ENCODE peak calls at places on chromosome X, in seven cellular contexts. Q, K, P, C, T, Z and W are unnamed samples.

GRCh38 chrX:134797390-134797700 is 139.1 kb upstream of the PLAC1 start:
- DNase-seq in Q (no peak), K (no peak), P (no peak), C (no peak), T (no peak), Z (no peak), W (no peak)

GRCh38 chrX:77597511-77597910 is 150.3 kb downstream of the FGF16 start:
- DNase-seq in Q (no peak), K (no peak), P (no peak), C (no peak), T (no peak), Z (no peak), W (no peak)

GRCh38 chrX:153794897-153795816 is 689 bp downstream of the SSR4 start:
- DNase-seq in Q (no peak), K (no peak), P (no peak), C (no peak), T (no peak), Z (no peak), W (no peak)

GRCh38 chrX:102651968-102652744 is 873 bp downstream of the GPRASP1 start:
- DNase-seq in Q (peak), K (peak), P (peak), C (peak), T (peak), Z (peak), W (peak)

GRCh38 chrX:115226929-115227328 is 7.0 kb downstream of the LRCH2 start:
- DNase-seq in Q (no peak), K (no peak), P (no peak), C (no peak), T (peak), Z (no peak), W (no peak)

GRCh38 chrX:153780678-153781427 is at the start of gene SRPK3:
- DNase-seq in Q (no peak), K (peak), P (peak), C (peak), T (no peak), Z (peak), W (no peak)

GRCh38 chrX:17520206-17520605 is 145.2 kb downstream of the NHS start:
- DNase-seq in Q (no peak), K (no peak), P (no peak), C (no peak), T (no peak), Z (no peak), W (no peak)

GRCh38 chrX:113959912-113960626 is 623.8 kb upstream of the HTR2C start:
- DNase-seq in Q (no peak), K (no peak), P (no peak), C (no peak), T (no peak), Z (no peak), W (no peak)

GRCh38 chrX:114924846-114925245 is 92.6 kb downstream of the IL13RA2 start:
- DNase-seq in Q (no peak), K (no peak), P (no peak), C (no peak), T (no peak), Z (no peak), W (no peak)

GRCh38 chrX:46311581-46312120 is 233.6 kb downstream of the ZNF674 start:
- DNase-seq in Q (no peak), K (no peak), P (no peak), C (no peak), T (no peak), Z (no peak), W (no peak)

GRCh38 chrX:45801554-45801953 is 600.9 kb upstream of the DIPK2B start:
- DNase-seq in Q (no peak), K (no peak), P (no peak), C (no peak), T (no peak), Z (no peak), W (no peak)

GRCh38 chrX:45667666-45668065 is 467.0 kb upstream of the DIPK2B start:
- DNase-seq in Q (no peak), K (no peak), P (no peak), C (no peak), T (no peak), Z (no peak), W (no peak)

GRCh38 chrX:2224141-2224540 is 276.6 kb downstream of the DHRSX start:
- DNase-seq in Q (no peak), K (no peak), P (no peak), C (peak), T (no peak), Z (no peak), W (no peak)

GRCh38 chrX:24341795-24342194 is 18.6 kb upstream of the SUPT20HL1 start:
- DNase-seq in Q (no peak), K (no peak), P (no peak), C (no peak), T (no peak), Z (no peak), W (no peak)

GRCh38 chrX:115616943-115617563 is 56.1 kb downstream of the PLS3 start:
- DNase-seq in Q (no peak), K (no peak), P (no peak), C (no peak), T (no peak), Z (no peak), W (no peak)

GRCh38 chrX:137354851-137355250 is 211.1 kb upstream of the ZIC3 start:
- DNase-seq in Q (no peak), K (no peak), P (no peak), C (no peak), T (no peak), Z (no peak), W (no peak)

GRCh38 chrX:46436744-46437143 is 108.5 kb downstream of the ZNF674 start:
- DNase-seq in Q (no peak), K (no peak), P (no peak), C (no peak), T (no peak), Z (no peak), W (no peak)

GRCh38 chrX:33725556-33726232 is 406.4 kb downstream of the FAM47A start:
- DNase-seq in Q (no peak), K (peak), P (peak), C (no peak), T (peak), Z (no peak), W (peak)

GRCh38 chrX:115892056-115892708 is 278.4 kb upstream of the AGTR2 start:
- DNase-seq in Q (no peak), K (no peak), P (no peak), C (no peak), T (no peak), Z (no peak), W (no peak)

GRCh38 chrX:152893631-152894610 is 3.9 kb upstream of the ZNF185 start:
- DNase-seq in Q (no peak), K (peak), P (peak), C (no peak), T (no peak), Z (no peak), W (no peak)

GRCh38 chrX:311156-312129 is 7.2 kb downstream of the GTPBP6 start:
- DNase-seq in Q (no peak), K (peak), P (peak), C (peak), T (peak), Z (no peak), W (no peak)

GRCh38 chrX:47068214-47068613 is 10.0 kb upstream of the RGN start:
- DNase-seq in Q (no peak), K (no peak), P (no peak), C (no peak), T (no peak), Z (no peak), W (no peak)

GRCh38 chrX:150298841-150299551 is 64.1 kb upstream of the MAMLD1 start:
- DNase-seq in Q (no peak), K (no peak), P (no peak), C (no peak), T (no peak), Z (no peak), W (no peak)

GRCh38 chrX:24146283-24146865 is 3.2 kb upstream of the ZFX start:
- DNase-seq in Q (no peak), K (no peak), P (no peak), C (no peak), T (no peak), Z (no peak), W (no peak)

GRCh38 chrX:13996650-13997049 is 33.0 kb downstream of the GEMIN8 start:
- DNase-seq in Q (no peak), K (no peak), P (no peak), C (no peak), T (no peak), Z (no peak), W (no peak)

GRCh38 chrX:129876734-129877395 is 29.1 kb upstream of the UTP14A start:
- DNase-seq in Q (no peak), K (no peak), P (no peak), C (no peak), T (peak), Z (no peak), W (no peak)

GRCh38 chrX:138946941-138947340 is 235.4 kb upstream of the FGF13 start:
- DNase-seq in Q (no peak), K (no peak), P (no peak), C (no peak), T (no peak), Z (no peak), W (no peak)

GRCh38 chrX:102659790-102660757 is 8.8 kb downstream of the GPRASP1 start:
- DNase-seq in Q (peak), K (peak), P (peak), C (peak), T (peak), Z (peak), W (peak)

GRCh38 chrX:13498220-13498619 is 71.2 kb upstream of the EGFL6 start:
- DNase-seq in Q (no peak), K (no peak), P (no peak), C (no peak), T (no peak), Z (no peak), W (no peak)

GRCh38 chrX:133602881-133603280 is 187.6 kb upstream of the GPC4 start:
- DNase-seq in Q (no peak), K (no peak), P (no peak), C (no peak), T (no peak), Z (no peak), W (no peak)

GRCh38 chrX:64394874-64395567 is at the start of gene MTMR8:
- DNase-seq in Q (peak), K (peak), P (peak), C (peak), T (peak), Z (peak), W (peak)

GRCh38 chrX:19544693-19545305 is 29.5 kb upstream of the MAP3K15 start:
- DNase-seq in Q (no peak), K (no peak), P (no peak), C (no peak), T (peak), Z (peak), W (peak)

GRCh38 chrX:15714529-15714928 is 23.5 kb upstream of the CA5B start:
- DNase-seq in Q (no peak), K (no peak), P (no peak), C (no peak), T (peak), Z (peak), W (peak)

GRCh38 chrX:147923605-147924004 is 11.9 kb downstream of the FMR1 start:
- DNase-seq in Q (no peak), K (no peak), P (no peak), C (no peak), T (no peak), Z (no peak), W (no peak)

GRCh38 chrX:39418936-39419659 is 617.8 kb downstream of the MID1IP1 start:
- DNase-seq in Q (no peak), K (peak), P (peak), C (no peak), T (peak), Z (peak), W (peak)
- H3K27ac ChIP-seq in Q (no peak), K (peak), P (peak), C (no peak), T (peak), Z (peak), W (no peak)

GRCh38 chrX:21943460-21944135 is 3.1 kb downstream of the SMS start:
- DNase-seq in Q (no peak), K (no peak), P (no peak), C (no peak), T (peak), Z (no peak), W (no peak)
- H3K4me3 ChIP-seq in Q (no peak), K (no peak), P (no peak), C (no peak), T (no peak), Z (no peak), W (no peak)

GRCh38 chrX:111568356-111568755 is 56.9 kb downstream of the SERTM2 start:
- DNase-seq in Q (no peak), K (no peak), P (no peak), C (no peak), T (no peak), Z (no peak), W (peak)
- TF ChIP-seq CTCF in Q (no peak), K (no peak), P (no peak), C (no peak), T (no peak), Z (no peak), W (no peak)

GRCh38 chrX:123704781-123705180 is 28.1 kb downstream of the THOC2 start:
- DNase-seq in Q (no peak), K (no peak), P (no peak), C (no peak), T (no peak), Z (no peak), W (no peak)
- H3K27ac ChIP-seq in Q (no peak), K (no peak), P (no peak), C (no peak), T (no peak), Z (no peak), W (no peak)

GRCh38 chrX:70476934-70477733 is 32.5 kb downstream of the DLG3 start:
- DNase-seq in Q (no peak), K (peak), P (peak), C (peak), T (peak), Z (peak), W (no peak)
- H3K4me3 ChIP-seq in Q (no peak), K (no peak), P (no peak), C (peak), T (no peak), Z (no peak), W (no peak)

GRCh38 chrX:120299928-120300327 is 11.3 kb downstream of the TMEM255A start:
- DNase-seq in Q (no peak), K (no peak), P (no peak), C (no peak), T (no peak), Z (no peak), W (no peak)
- TF ChIP-seq CTCF in Q (no peak), K (no peak), P (no peak), C (no peak), T (no peak), Z (peak), W (no peak)

DNA sequence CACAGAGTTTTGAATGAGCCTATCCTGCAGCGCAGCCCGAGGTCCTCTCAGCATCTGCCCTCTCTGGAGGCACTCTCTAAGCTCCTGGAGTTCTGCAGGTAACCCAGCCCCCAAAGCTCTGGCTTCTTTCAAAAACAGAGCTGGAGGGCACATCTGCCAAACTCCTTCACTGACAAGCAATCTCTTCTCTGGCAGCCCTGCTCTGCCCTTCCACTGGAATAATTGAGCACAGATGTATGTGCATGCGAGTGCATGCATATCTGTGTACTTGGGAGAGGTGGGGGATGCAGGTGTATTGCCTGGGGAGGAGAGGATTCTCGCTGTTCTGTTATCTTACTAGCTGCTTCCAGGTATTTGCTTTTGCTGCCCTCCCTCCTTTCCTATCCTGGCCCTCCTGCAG is 22.2 kb upstream of the PLP1 start:
- DNase-seq in Q (no peak), K (no peak), P (no peak), C (no peak), T (no peak), Z (no peak), W (no peak)
- H3K27ac ChIP-seq in Q (no peak), K (no peak), P (no peak), C (no peak), T (no peak), Z (no peak), W (no peak)